ENCODE peak calls at places on chromosome 16, in nine cellular contexts. B, K, N, L, R, I, V, Q and A are unnamed samples.

GRCh38 chr16:51313204-51313603 is 162.1 kb upstream of the SALL1 start:
- DNase-seq in B (no peak), K (no peak), N (no peak), L (no peak), R (no peak), I (no peak), V (no peak), Q (no peak), A (no peak)

GRCh38 chr16:35102780-35103403 is 1643.5 kb downstream of the TP53TG3F start:
- DNase-seq in B (peak; percentile 3), K (peak; percentile 26), N (no peak), L (no peak), R (no peak), I (no peak), V (no peak), Q (no peak), A (no peak)

GRCh38 chr16:84843149-84844048 is 23.6 kb downstream of the CRISPLD2 start:
- DNase-seq in B (no peak), K (peak; percentile 28), N (no peak), L (no peak), R (no peak), I (no peak), V (no peak), Q (no peak), A (no peak)

GRCh38 chr16:31698901-31699300 is 171.2 kb downstream of the AHSP start:
- DNase-seq in B (no peak), K (no peak), N (no peak), L (no peak), R (no peak), I (no peak), V (no peak), Q (no peak), A (peak; percentile 75)

GRCh38 chr16:66001432-66001831 is 365.1 kb upstream of the CDH5 start:
- DNase-seq in B (no peak), K (no peak), N (no peak), L (no peak), R (no peak), I (no peak), V (no peak), Q (no peak), A (no peak)

GRCh38 chr16:69406780-69407331 is 17.6 kb upstream of the CYB5B start:
- DNase-seq in B (peak; percentile 36), K (no peak), N (no peak), L (no peak), R (no peak), I (no peak), V (no peak), Q (peak; percentile 41), A (no peak)

GRCh38 chr16:23373436-23374219 is 71.5 kb downstream of the SCNN1B start:
- DNase-seq in B (no peak), K (no peak), N (no peak), L (no peak), R (no peak), I (no peak), V (no peak), Q (no peak), A (no peak)

GRCh38 chr16:17154981-17155380 is 315.8 kb downstream of the XYLT1 start:
- DNase-seq in B (no peak), K (no peak), N (no peak), L (no peak), R (no peak), I (no peak), V (peak; percentile 34), Q (no peak), A (no peak)

GRCh38 chr16:88639231-88640038 is 1.1 kb downstream of the IL17C start:
- DNase-seq in B (no peak), K (peak; percentile 75), N (no peak), L (no peak), R (no peak), I (peak; percentile 85), V (no peak), Q (peak; percentile 92), A (no peak)

GRCh38 chr16:86455609-86456008 is 54.7 kb upstream of the FOXF1 start:
- DNase-seq in B (no peak), K (no peak), N (no peak), L (no peak), R (no peak), I (no peak), V (no peak), Q (no peak), A (no peak)

GRCh38 chr16:23257682-23258081 is 44.4 kb upstream of the SCNN1B start:
- DNase-seq in B (no peak), K (no peak), N (no peak), L (no peak), R (no peak), I (no peak), V (no peak), Q (no peak), A (no peak)

GRCh38 chr16:56203052-56203451 is 11.8 kb downstream of the GNAO1 start:
- DNase-seq in B (peak; percentile 63), K (peak; percentile 44), N (peak; percentile 64), L (no peak), R (no peak), I (no peak), V (peak; percentile 42), Q (peak; percentile 70), A (no peak)

GRCh38 chr16:56929639-56930038 is 2.3 kb upstream of the HERPUD1 start:
- DNase-seq in B (no peak), K (no peak), N (no peak), L (no peak), R (no peak), I (no peak), V (no peak), Q (no peak), A (no peak)

GRCh38 chr16:21260870-21261791 is 17.0 kb downstream of the CRYM start:
- DNase-seq in B (peak; percentile 99), K (no peak), N (no peak), L (no peak), R (peak; percentile 57), I (no peak), V (no peak), Q (no peak), A (no peak)

GRCh38 chr16:79164378-79164720 is 436.2 kb downstream of the MAF start:
- DNase-seq in B (no peak), K (no peak), N (no peak), L (no peak), R (no peak), I (no peak), V (no peak), Q (no peak), A (no peak)

GRCh38 chr16:84919267-84919666 is 92.1 kb downstream of the ZDHHC7 start:
- DNase-seq in B (no peak), K (no peak), N (peak; percentile 7), L (no peak), R (no peak), I (no peak), V (no peak), Q (no peak), A (no peak)

DNA sequence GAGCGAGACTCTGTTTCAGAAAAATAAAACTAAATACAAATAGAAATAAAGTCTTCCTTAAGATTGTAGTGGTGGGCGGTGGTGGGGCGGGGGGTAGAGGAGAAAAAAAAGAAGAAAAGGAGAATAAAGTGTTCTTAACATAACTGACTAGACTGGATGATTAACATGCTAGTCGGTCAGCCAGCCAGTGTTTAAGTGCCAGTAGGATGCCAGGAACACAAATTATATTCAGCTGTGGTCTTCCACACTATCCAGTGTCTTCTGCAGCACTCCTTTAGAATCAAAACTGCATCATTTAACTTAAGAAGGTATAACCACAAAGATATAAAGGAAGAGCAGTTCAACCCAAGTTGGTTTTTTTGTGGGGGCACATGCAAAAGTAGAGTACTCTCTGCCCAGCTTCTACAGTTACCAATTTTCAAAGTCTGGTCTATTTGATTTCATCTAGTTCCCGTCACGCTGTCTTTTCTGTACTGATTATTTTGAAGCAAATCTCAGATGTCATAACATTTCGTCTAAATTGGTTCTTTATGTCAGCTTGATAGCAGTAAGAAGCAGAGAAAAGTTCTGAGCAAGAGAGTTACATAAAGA is 15.8 kb downstream of the HEATR3 start:
- DNase-seq in B (no peak), K (no peak), N (no peak), L (no peak), R (no peak), I (no peak), V (no peak), Q (no peak), A (no peak)
- TF ChIP-seq CTCF in B (no peak), K (no peak), N (no peak), L (no peak), R (no peak), I (no peak), V (no peak), Q (no peak), A (no peak)

GRCh38 chr16:287298-287811 is 4.4 kb downstream of the PDIA2 start:
- DNase-seq in B (no peak), K (no peak), N (peak; percentile 40), L (no peak), R (no peak), I (no peak), V (no peak), Q (no peak), A (no peak)
- TF ChIP-seq CTCF in B (no peak), K (peak; percentile 9), N (no peak), L (no peak), R (no peak), I (no peak), V (no peak), Q (no peak), A (no peak)

DNA sequence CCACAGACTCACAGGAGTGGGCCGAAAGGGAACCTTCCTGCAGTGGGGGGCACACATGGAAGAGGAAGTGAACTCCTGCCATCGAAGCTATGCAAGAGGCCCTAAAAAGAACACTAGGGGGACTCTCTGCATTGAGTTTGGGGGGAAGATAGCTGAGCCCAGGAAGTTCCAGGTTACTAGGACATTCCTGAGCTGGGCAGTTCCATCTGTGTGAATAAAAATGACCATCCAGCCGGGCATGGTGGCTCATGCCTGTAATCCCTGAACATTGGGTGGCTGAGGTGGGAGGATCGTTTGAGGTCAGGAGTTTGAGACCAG is 211.8 kb downstream of the ZNF423 start:
- DNase-seq in B (no peak), K (no peak), N (no peak), L (no peak), R (peak; percentile 35), I (no peak), V (no peak), Q (no peak), A (no peak)
- TF ChIP-seq CTCF in B (peak; percentile 18), K (peak; percentile 49), N (no peak), L (no peak), R (peak; percentile 38), I (no peak), V (no peak), Q (peak; percentile 48), A (peak; percentile 52)

GRCh38 chr16:26762596-26762995 is 304.1 kb upstream of the C16orf82 start:
- DNase-seq in B (no peak), K (no peak), N (no peak), L (no peak), R (no peak), I (no peak), V (no peak), Q (peak; percentile 28), A (no peak)

GRCh38 chr16:26770547-26770946 is 296.2 kb upstream of the C16orf82 start:
- DNase-seq in B (no peak), K (no peak), N (no peak), L (no peak), R (no peak), I (no peak), V (no peak), Q (no peak), A (no peak)

DNA sequence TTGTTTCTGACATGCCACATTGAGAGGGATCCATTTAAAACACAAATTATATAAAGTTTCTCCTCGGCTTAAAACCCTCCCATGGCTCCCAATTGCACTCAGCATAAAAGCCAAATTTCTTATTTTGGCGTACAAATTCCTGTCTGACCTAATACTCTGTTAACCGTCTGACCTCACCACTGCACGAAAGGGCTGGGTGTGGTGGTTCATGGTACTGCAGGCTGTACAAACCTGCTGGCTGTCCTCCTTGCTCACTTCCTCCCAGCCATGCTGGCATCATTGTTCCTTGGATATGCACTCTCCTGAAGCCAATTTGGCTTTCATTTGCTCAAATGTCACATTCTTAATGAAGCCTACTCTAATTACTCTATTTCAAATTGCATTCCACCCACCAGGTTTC is 301.6 kb upstream of the C16orf82 start:
- DNase-seq in B (peak; percentile 13), K (peak; percentile 14), N (no peak), L (no peak), R (no peak), I (no peak), V (no peak), Q (peak; percentile 41), A (no peak)
- TF ChIP-seq CTCF in B (no peak), K (peak; percentile 27), N (peak; percentile 35), L (peak; percentile 26), R (no peak), I (peak; percentile 33), V (peak; percentile 10), Q (peak; percentile 54), A (no peak)